ENCODE peak calls at places on chromosome 10, in five cellular contexts. One of them, this sample, is unnamed.

GRCh38 chr10:114542373-114542772 is 115.7 kb downstream of the ABLIM1 start:
- DNase-seq in HepG2: no peak
- DNase-seq in WTC11: no peak
- DNase-seq in K562: no peak
- DNase-seq in GM12878: no peak
- DNase-seq in this sample: no peak

GRCh38 chr10:2122431-2123124 is 385.3 kb upstream of the ADARB2 start:
- DNase-seq in HepG2: no peak
- DNase-seq in WTC11: no peak
- DNase-seq in K562: no peak
- DNase-seq in GM12878: no peak
- DNase-seq in this sample: no peak

GRCh38 chr10:580796-581195 is 108.7 kb downstream of the DIP2C start:
- DNase-seq in HepG2: no peak
- DNase-seq in WTC11: no peak
- DNase-seq in K562: no peak
- DNase-seq in GM12878: no peak
- DNase-seq in this sample: no peak

GRCh38 chr10:182441-183201 is 47.4 kb downstream of the ZMYND11 start:
- DNase-seq in HepG2: no peak
- DNase-seq in WTC11: no peak
- DNase-seq in K562: no peak
- DNase-seq in GM12878: no peak
- DNase-seq in this sample: no peak

GRCh38 chr10:77501152-77501845 is 136.3 kb downstream of the KCNMA1 start:
- DNase-seq in HepG2: no peak
- DNase-seq in WTC11: no peak
- DNase-seq in K562: peak
- DNase-seq in GM12878: no peak
- DNase-seq in this sample: no peak

GRCh38 chr10:62614389-62615157 is 189.9 kb upstream of the ADO start:
- DNase-seq in HepG2: no peak
- DNase-seq in WTC11: no peak
- DNase-seq in K562: no peak
- DNase-seq in GM12878: peak
- DNase-seq in this sample: no peak

GRCh38 chr10:110803239-110803593 is 68.5 kb upstream of the PDCD4 start:
- DNase-seq in HepG2: no peak
- DNase-seq in WTC11: no peak
- DNase-seq in K562: no peak
- DNase-seq in GM12878: peak
- DNase-seq in this sample: no peak

GRCh38 chr10:111076191-111076681 is 593 bp upstream of the ADRA2A start:
- DNase-seq in HepG2: no peak
- DNase-seq in WTC11: peak
- DNase-seq in K562: peak
- DNase-seq in GM12878: no peak
- DNase-seq in this sample: peak

GRCh38 chr10:58948303-58948702 is 228.1 kb upstream of the PHYHIPL start:
- DNase-seq in HepG2: no peak
- DNase-seq in WTC11: no peak
- DNase-seq in K562: no peak
- DNase-seq in GM12878: no peak
- DNase-seq in this sample: no peak

GRCh38 chr10:11036424-11037011 is 18.8 kb downstream of the CELF2 start:
- DNase-seq in HepG2: peak
- DNase-seq in WTC11: peak
- DNase-seq in K562: peak
- DNase-seq in GM12878: no peak
- DNase-seq in this sample: no peak

GRCh38 chr10:104736006-104736405 is 94.9 kb downstream of the SORCS3 start:
- DNase-seq in HepG2: no peak
- DNase-seq in WTC11: no peak
- DNase-seq in K562: no peak
- DNase-seq in GM12878: no peak
- DNase-seq in this sample: no peak

GRCh38 chr10:50621981-50622496 is 1.7 kb downstream of the SGMS1 start:
- DNase-seq in HepG2: peak
- DNase-seq in WTC11: peak
- DNase-seq in K562: peak
- DNase-seq in GM12878: peak
- DNase-seq in this sample: no peak

GRCh38 chr10:27998954-27999275 is at the start of gene ODAD2:
- DNase-seq in HepG2: no peak
- DNase-seq in WTC11: peak
- DNase-seq in K562: no peak
- DNase-seq in GM12878: no peak
- DNase-seq in this sample: no peak

GRCh38 chr10:78450239-78450638 is 416.6 kb downstream of the RPS24 start:
- DNase-seq in HepG2: no peak
- DNase-seq in WTC11: no peak
- DNase-seq in K562: no peak
- DNase-seq in GM12878: no peak
- DNase-seq in this sample: no peak

GRCh38 chr10:56286096-56286495 is 75.0 kb downstream of the ZWINT start:
- DNase-seq in HepG2: no peak
- DNase-seq in WTC11: no peak
- DNase-seq in K562: no peak
- DNase-seq in GM12878: no peak
- DNase-seq in this sample: no peak

GRCh38 chr10:89553064-89553734 is 17.8 kb upstream of the SLC16A12 start:
- DNase-seq in HepG2: peak
- DNase-seq in WTC11: no peak
- DNase-seq in K562: no peak
- DNase-seq in GM12878: no peak
- DNase-seq in this sample: no peak

GRCh38 chr10:91796332-91797076 is 1.7 kb upstream of the TNKS2 start:
- DNase-seq in HepG2: peak
- DNase-seq in WTC11: peak
- DNase-seq in K562: peak
- DNase-seq in GM12878: peak
- DNase-seq in this sample: peak

GRCh38 chr10:121324678-121325213 is 273.5 kb downstream of the FGFR2 start:
- DNase-seq in HepG2: peak
- DNase-seq in WTC11: no peak
- DNase-seq in K562: no peak
- DNase-seq in GM12878: no peak
- DNase-seq in this sample: no peak

GRCh38 chr10:29957887-29958330 is 101.5 kb downstream of the JCAD start:
- DNase-seq in HepG2: no peak
- DNase-seq in WTC11: no peak
- DNase-seq in K562: no peak
- DNase-seq in GM12878: no peak
- DNase-seq in this sample: no peak

GRCh38 chr10:103617362-103618026 is 124.0 kb downstream of the NEURL1 start:
- DNase-seq in HepG2: no peak
- DNase-seq in WTC11: no peak
- DNase-seq in K562: no peak
- DNase-seq in GM12878: no peak
- DNase-seq in this sample: no peak

GRCh38 chr10:100653957-100654834 is 91.2 kb upstream of the PAX2 start:
- DNase-seq in HepG2: no peak
- DNase-seq in WTC11: peak
- DNase-seq in K562: no peak
- DNase-seq in GM12878: no peak
- DNase-seq in this sample: peak

GRCh38 chr10:122441961-122442360 is 12.5 kb upstream of the ARMS2 start:
- DNase-seq in HepG2: peak
- DNase-seq in WTC11: no peak
- DNase-seq in K562: no peak
- DNase-seq in GM12878: no peak
- DNase-seq in this sample: no peak

DNA sequence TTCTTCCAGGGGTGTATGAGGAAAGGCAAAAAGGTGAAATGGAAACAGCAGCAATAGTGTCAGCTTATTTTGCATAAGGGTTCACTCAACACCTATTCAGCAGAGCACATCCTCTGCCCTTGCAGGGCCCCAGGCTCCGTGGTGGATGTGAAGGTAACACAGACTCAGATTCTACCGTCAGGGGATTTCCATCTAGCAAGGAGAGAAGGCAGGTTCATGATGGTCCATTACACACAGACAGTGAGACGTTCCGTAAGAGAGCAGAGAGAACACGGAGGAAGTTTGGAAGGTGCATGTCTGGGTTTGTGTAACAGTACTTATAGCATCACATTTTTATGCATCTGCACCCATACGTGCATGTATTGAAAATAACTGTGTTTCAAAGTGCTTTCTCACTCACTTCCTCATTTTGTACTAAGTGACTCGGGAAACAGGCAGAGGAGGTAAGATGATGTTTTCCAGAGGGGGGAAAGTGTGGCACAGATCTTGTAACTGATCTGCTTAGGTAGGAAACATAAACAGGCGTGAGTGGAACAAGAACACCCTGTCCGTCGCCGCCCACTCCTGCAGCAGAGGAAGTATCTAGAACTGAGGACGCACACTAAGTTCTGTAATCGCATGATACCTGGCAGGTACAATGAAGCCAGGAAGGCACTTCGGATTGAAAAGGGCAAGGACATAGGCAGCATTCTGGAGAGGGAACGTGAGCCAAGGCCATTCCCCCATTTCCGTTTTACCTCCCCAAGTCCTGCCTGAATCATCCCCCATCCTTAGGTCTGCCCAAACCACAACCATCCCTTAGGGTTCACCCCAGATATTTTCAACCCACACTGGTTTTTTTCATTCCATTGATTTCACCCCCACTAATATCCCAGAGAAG is 1.0 kb upstream of the ENO4 start:
- DNase-seq in HepG2: no peak
- DNase-seq in WTC11: no peak
- DNase-seq in K562: no peak
- DNase-seq in GM12878: peak
- DNase-seq in this sample: no peak
- TF ChIP-seq ATF2 in HepG2: no peak
- TF ChIP-seq ATF2 in WTC11: no peak
- TF ChIP-seq ATF2 in K562: no peak
- TF ChIP-seq ATF2 in GM12878: no peak
- TF ChIP-seq ATF2 in this sample: no peak

DNA sequence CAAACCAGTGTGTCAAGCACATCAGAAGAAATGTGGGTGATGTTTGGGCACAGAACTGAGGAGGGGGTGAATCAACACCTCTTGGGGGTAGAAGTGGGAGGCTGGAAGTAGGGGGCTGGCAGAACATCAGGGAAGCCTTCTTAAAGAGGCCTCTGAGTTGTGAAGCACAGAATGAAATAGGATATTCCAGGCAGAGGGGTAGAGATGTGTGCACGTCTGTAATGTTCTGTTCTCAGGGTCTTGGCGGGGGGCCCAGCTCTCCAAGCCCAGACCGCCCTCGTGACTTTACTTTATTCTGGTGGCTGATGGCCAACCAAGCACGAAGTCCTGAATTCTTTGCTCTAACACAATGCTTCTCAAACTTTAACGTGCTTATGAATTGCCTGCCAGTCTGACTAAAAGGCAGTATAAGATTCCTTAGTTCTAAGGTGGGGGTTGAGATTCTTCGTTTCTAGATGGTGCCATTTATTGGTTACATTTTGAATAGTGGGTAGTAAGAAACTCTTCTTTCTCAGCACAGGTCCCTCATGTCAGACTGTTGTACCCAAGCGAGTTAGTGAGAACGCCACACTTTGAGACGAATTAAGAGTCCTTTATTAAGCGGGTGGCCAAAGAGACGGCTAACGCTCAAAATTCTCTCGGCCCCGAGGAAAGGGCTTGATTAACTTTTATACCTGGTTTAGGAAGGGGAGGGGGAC is 8.2 kb downstream of the PRXL2A start:
- DNase-seq in HepG2: no peak
- DNase-seq in WTC11: peak
- DNase-seq in K562: no peak
- DNase-seq in GM12878: no peak
- DNase-seq in this sample: no peak
- TF ChIP-seq ATF2 in HepG2: no peak
- TF ChIP-seq ATF2 in WTC11: no peak
- TF ChIP-seq ATF2 in K562: no peak
- TF ChIP-seq ATF2 in GM12878: no peak
- TF ChIP-seq ATF2 in this sample: no peak

GRCh38 chr10:31803606-31804195 is 124.9 kb downstream of the ARHGAP12 start:
- DNase-seq in HepG2: no peak
- DNase-seq in WTC11: no peak
- DNase-seq in K562: no peak
- DNase-seq in GM12878: no peak
- DNase-seq in this sample: no peak

GRCh38 chr10:31804416-31804815 is 124.2 kb downstream of the ARHGAP12 start:
- DNase-seq in HepG2: no peak
- DNase-seq in WTC11: no peak
- DNase-seq in K562: no peak
- DNase-seq in GM12878: no peak
- DNase-seq in this sample: no peak

DNA sequence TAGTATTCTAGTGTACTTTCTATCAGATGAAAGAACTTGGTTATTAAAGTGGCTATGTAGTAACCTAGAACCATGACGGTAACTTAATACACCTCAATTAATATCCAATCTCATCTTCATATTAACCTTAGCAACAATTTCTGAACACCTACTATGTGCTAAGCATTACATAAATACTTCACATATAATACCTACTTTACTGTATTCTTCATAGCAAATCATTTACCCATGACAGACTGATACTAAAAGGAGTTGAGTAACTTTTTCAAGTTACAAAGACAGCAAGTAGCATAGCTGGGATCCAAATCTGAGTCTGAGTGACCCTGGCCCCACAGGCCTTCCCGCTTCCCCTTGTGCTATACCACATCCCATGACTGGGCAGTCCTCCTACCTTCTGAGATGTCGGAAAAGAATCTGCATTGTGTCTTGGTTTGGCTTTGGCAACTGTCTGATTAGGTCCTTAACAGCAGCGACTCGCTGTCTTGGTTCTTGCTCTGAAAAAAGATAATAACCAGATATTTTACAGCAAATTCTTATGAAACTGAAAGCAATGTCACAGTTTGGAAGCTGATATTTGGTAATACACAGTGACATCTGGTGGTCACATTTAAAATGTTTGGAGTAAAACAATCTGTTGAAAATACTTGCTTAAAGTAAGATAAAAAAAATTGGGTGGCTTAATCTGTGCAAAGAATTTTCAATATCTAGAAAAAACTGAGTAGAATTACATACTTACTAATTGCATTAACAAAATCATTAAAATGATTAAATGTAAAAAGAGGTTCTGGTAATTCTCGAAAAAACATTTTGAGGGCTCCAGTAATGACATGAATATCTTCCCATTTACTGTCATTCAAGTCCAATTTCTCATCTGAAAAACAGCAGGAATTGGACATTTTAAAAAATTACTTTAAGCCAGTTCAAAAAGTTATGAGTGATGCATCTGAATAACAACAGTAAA is 120.1 kb downstream of the ARHGAP12 start:
- DNase-seq in HepG2: peak
- DNase-seq in WTC11: no peak
- DNase-seq in K562: peak
- DNase-seq in GM12878: peak
- DNase-seq in this sample: no peak
- TF ChIP-seq ATF2 in HepG2: no peak
- TF ChIP-seq ATF2 in WTC11: no peak
- TF ChIP-seq ATF2 in K562: no peak
- TF ChIP-seq ATF2 in GM12878: no peak
- TF ChIP-seq ATF2 in this sample: no peak

DNA sequence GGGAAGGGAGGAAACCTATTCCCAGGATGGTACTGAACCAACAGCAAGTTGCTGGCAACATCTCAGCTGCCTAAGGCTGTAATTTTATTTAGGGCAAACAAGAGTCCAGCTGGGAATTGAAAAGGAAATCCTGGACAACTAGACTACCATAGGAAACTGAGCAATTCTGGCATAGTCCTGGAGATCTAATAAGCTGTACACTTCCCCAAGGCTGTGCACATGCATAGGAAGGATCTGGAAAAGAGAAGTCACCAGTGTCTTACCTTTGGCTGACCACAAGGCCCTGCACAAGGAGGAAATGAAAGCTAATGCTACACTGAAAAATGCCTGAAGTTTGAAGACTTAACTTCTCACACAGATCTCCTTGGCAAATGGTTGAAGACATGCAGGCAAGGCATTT is 94.4 kb upstream of the CXCL12 start:
- DNase-seq in HepG2: no peak
- DNase-seq in WTC11: no peak
- DNase-seq in K562: no peak
- DNase-seq in GM12878: no peak
- DNase-seq in this sample: no peak
- TF ChIP-seq ATF2 in HepG2: no peak
- TF ChIP-seq ATF2 in WTC11: no peak
- TF ChIP-seq ATF2 in K562: no peak
- TF ChIP-seq ATF2 in GM12878: no peak
- TF ChIP-seq ATF2 in this sample: no peak